ENCODE peak calls at places on chromosomes 7 and 10, in six cellular contexts. One of them, this sample, is unnamed.

GRCh38 chr7:81990395-81990794 is 220.5 kb upstream of the HGF start:
- DNase-seq in keratinocyte: no peak
- DNase-seq in HCT116: peak; percentile 12
- DNase-seq in hepatocyte: no peak
- DNase-seq in mammary epithelial cell: peak; percentile 39
- DNase-seq in HepG2: no peak
- DNase-seq in this sample: peak; percentile 20

GRCh38 chr10:116598326-116598725 is 7.6 kb downstream of the PNLIPRP1 start:
- DNase-seq in HCT116: no peak
- DNase-seq in HepG2: no peak
- DNase-seq in keratinocyte: no peak
- DNase-seq in hepatocyte: peak; percentile 22
- DNase-seq in mammary epithelial cell: no peak
- DNase-seq in this sample: no peak

GRCh38 chr10:71272122-71272771 is 46.8 kb upstream of the SLC29A3 start:
- DNase-seq in mammary epithelial cell: peak; percentile 41
- DNase-seq in HCT116: no peak
- DNase-seq in HepG2: no peak
- DNase-seq in hepatocyte: no peak
- DNase-seq in keratinocyte: no peak
- DNase-seq in this sample: peak; percentile 80

GRCh38 chr10:93115661-93116383 is 42.1 kb downstream of the CYP26A1 start:
- DNase-seq in keratinocyte: peak; percentile 4
- DNase-seq in HepG2: peak; percentile 63
- DNase-seq in hepatocyte: peak; percentile 56
- DNase-seq in HCT116: peak; percentile 74
- DNase-seq in mammary epithelial cell: peak; percentile 20
- DNase-seq in this sample: peak; percentile 38

GRCh38 chr10:44567471-44567870 is 182.6 kb upstream of the CXCL12 start:
- DNase-seq in HCT116: no peak
- DNase-seq in HepG2: no peak
- DNase-seq in mammary epithelial cell: no peak
- DNase-seq in hepatocyte: no peak
- DNase-seq in keratinocyte: no peak
- DNase-seq in this sample: no peak

GRCh38 chr10:132396495-132397035 is 435 bp upstream of the PWWP2B start:
- DNase-seq in HCT116: no peak
- DNase-seq in HepG2: peak; percentile 26
- DNase-seq in hepatocyte: peak; percentile 90
- DNase-seq in mammary epithelial cell: no peak
- DNase-seq in keratinocyte: no peak
- DNase-seq in this sample: no peak

GRCh38 chr7:79011921-79012320 is 441.5 kb downstream of the MAGI2 start:
- DNase-seq in HCT116: no peak
- DNase-seq in hepatocyte: no peak
- DNase-seq in HepG2: no peak
- DNase-seq in keratinocyte: no peak
- DNase-seq in mammary epithelial cell: no peak
- DNase-seq in this sample: no peak

GRCh38 chr7:5574770-5575269 is 151.2 kb upstream of the TNRC18 start:
- DNase-seq in HCT116: no peak
- DNase-seq in keratinocyte: no peak
- DNase-seq in hepatocyte: no peak
- DNase-seq in mammary epithelial cell: no peak
- DNase-seq in HepG2: no peak
- DNase-seq in this sample: peak; percentile 78

GRCh38 chr10:10589540-10589939 is 428.1 kb upstream of the CELF2 start:
- DNase-seq in HCT116: no peak
- DNase-seq in HepG2: no peak
- DNase-seq in hepatocyte: peak; percentile 50
- DNase-seq in keratinocyte: peak; percentile 15
- DNase-seq in mammary epithelial cell: no peak
- DNase-seq in this sample: peak; percentile 56

GRCh38 chr7:1777122-1777521 is 107.0 kb downstream of the ELFN1 start:
- DNase-seq in keratinocyte: no peak
- DNase-seq in HCT116: no peak
- DNase-seq in HepG2: no peak
- DNase-seq in mammary epithelial cell: no peak
- DNase-seq in hepatocyte: no peak
- DNase-seq in this sample: no peak

GRCh38 chr10:75195035-75195763 is 15.4 kb upstream of the VDAC2 start:
- DNase-seq in HepG2: no peak
- DNase-seq in keratinocyte: no peak
- DNase-seq in HCT116: no peak
- DNase-seq in mammary epithelial cell: no peak
- DNase-seq in hepatocyte: no peak
- DNase-seq in this sample: no peak

GRCh38 chr10:122911889-122912484 is 1.6 kb downstream of the FAM24A start:
- DNase-seq in keratinocyte: peak; percentile 5
- DNase-seq in HepG2: peak; percentile 29
- DNase-seq in hepatocyte: peak; percentile 76
- DNase-seq in HCT116: no peak
- DNase-seq in mammary epithelial cell: peak; percentile 53
- DNase-seq in this sample: peak; percentile 64

GRCh38 chr7:51023547-51023946 is 240.9 kb upstream of the GRB10 start:
- DNase-seq in HCT116: no peak
- DNase-seq in keratinocyte: no peak
- DNase-seq in HepG2: no peak
- DNase-seq in hepatocyte: no peak
- DNase-seq in mammary epithelial cell: no peak
- DNase-seq in this sample: no peak

GRCh38 chr7:70744414-70744942 is 387.5 kb upstream of the GALNT17 start:
- DNase-seq in keratinocyte: no peak
- DNase-seq in HCT116: no peak
- DNase-seq in mammary epithelial cell: no peak
- DNase-seq in HepG2: no peak
- DNase-seq in hepatocyte: no peak
- DNase-seq in this sample: no peak

GRCh38 chr7:116138202-116138801 is 72.0 kb upstream of the TES start:
- DNase-seq in HCT116: peak; percentile 48
- DNase-seq in mammary epithelial cell: peak; percentile 69
- DNase-seq in hepatocyte: peak; percentile 74
- DNase-seq in HepG2: peak; percentile 52
- DNase-seq in keratinocyte: peak; percentile 21
- DNase-seq in this sample: peak; percentile 81

GRCh38 chr10:96450514-96451207 is 63.1 kb downstream of the TLL2 start:
- DNase-seq in keratinocyte: no peak
- DNase-seq in hepatocyte: no peak
- DNase-seq in HepG2: no peak
- DNase-seq in HCT116: no peak
- DNase-seq in mammary epithelial cell: no peak
- DNase-seq in this sample: no peak

GRCh38 chr10:60853107-60853506 is 74.8 kb downstream of the CDK1 start:
- DNase-seq in keratinocyte: no peak
- DNase-seq in HepG2: no peak
- DNase-seq in hepatocyte: no peak
- DNase-seq in HCT116: no peak
- DNase-seq in mammary epithelial cell: no peak
- DNase-seq in this sample: no peak

GRCh38 chr10:133366751-133367150 is 6.4 kb downstream of the ECHS1 start:
- DNase-seq in mammary epithelial cell: no peak
- DNase-seq in HepG2: no peak
- DNase-seq in hepatocyte: no peak
- DNase-seq in HCT116: no peak
- DNase-seq in keratinocyte: no peak
- DNase-seq in this sample: no peak

DNA sequence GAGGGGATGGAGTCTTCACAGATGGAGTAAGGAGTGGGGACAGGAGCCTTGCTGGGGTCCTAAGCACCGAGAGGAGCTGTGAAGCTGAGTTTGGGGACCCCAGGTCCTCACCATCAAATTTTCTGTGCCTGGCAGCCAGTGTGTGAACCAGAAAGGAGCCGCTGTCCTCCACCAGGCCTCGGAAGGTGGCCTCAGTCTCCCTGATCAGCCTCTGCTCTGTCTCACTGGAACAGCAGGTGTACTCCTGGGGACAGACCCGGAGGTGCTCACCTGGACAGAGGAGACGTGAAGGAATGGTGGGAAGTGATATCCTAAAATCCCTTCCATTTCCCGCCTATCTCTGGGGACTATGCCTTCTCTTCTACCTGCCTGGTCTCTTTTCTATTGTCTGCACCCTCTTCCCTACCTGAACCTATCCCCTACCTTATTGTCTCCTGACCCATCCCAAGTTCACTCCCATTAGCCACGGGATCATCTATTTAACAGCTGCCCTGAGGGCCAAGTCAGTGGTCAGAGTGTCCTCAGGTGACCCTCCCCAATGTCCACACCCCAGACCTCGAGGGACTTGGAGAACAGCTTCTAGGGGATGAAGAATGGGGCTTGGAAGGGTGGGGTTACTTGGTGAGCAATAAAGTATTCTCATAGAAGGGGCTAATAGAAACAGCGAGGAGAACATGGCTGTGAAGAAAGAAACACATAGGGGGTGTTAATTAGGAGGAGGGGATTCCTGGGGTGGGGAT is 915 bp downstream of the GPC2 start:
- DNase-seq in mammary epithelial cell: no peak
- DNase-seq in hepatocyte: no peak
- DNase-seq in keratinocyte: no peak
- DNase-seq in HCT116: no peak
- DNase-seq in HepG2: no peak
- DNase-seq in this sample: no peak
- H2AFZ ChIP-seq in mammary epithelial cell: peak overlapping the region; percentile 92
- H2AFZ ChIP-seq in hepatocyte: no peak overlapping the region
- H2AFZ ChIP-seq in keratinocyte: no peak overlapping the region
- H2AFZ ChIP-seq in HCT116: no peak overlapping the region
- H2AFZ ChIP-seq in HepG2: no peak overlapping the region
- H2AFZ ChIP-seq in this sample: no peak overlapping the region

DNA sequence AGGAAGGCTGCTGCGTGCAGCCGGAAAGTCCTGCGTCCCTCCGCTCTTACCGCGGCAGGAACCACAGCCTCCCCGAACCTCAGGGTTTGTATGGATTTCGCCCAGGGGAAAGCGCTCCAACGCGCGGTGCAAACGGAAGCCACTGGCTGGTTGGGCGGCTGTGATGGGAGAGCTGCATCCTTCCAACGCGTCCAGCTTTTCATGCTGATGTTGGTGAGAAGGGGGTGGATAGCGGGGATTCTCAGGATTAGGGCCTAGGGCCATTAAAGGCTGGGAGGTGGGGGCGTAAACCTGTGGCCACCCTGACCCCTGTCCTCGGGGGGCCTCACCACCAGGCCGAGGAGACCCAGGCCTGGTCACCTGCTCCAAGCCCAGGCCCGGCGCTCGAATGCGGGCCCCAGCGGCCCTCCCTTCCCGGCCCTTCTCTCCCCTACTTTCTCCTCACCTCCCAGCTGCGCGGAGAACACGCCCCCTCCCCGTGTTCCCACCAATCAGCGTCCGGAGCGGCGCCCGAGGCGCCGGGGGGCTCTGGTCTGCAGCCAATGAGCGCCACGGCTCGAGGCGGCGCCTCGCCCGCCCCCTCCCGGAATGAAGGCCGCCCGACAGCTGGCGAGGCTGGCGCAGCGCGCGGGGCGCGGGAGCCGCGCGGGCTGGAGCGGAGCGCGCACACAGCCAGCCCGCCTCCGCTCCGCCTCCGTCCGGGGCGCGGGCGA is 458 bp upstream of the NANOS1 start:
- DNase-seq in HepG2: peak; percentile 84
- DNase-seq in hepatocyte: peak; percentile 93
- DNase-seq in keratinocyte: no peak
- DNase-seq in mammary epithelial cell: peak; percentile 73
- DNase-seq in HCT116: peak; percentile 85
- DNase-seq in this sample: peak; percentile 87
- TF ChIP-seq EZH2 in HepG2: no peak
- TF ChIP-seq EZH2 in hepatocyte: no peak
- TF ChIP-seq EZH2 in keratinocyte: no peak
- TF ChIP-seq EZH2 in mammary epithelial cell: no peak
- TF ChIP-seq EZH2 in HCT116: no peak
- TF ChIP-seq EZH2 in this sample: no peak

GRCh38 chr7:84975586-84976185 is 211.2 kb downstream of the SEMA3D start:
- DNase-seq in keratinocyte: no peak
- DNase-seq in HCT116: no peak
- DNase-seq in hepatocyte: no peak
- DNase-seq in mammary epithelial cell: no peak
- DNase-seq in HepG2: no peak
- DNase-seq in this sample: peak; percentile 64

GRCh38 chr7:84970683-84971082 is 216.2 kb downstream of the SEMA3D start:
- DNase-seq in HCT116: no peak
- DNase-seq in mammary epithelial cell: no peak
- DNase-seq in hepatocyte: no peak
- DNase-seq in HepG2: no peak
- DNase-seq in keratinocyte: no peak
- DNase-seq in this sample: peak; percentile 49

DNA sequence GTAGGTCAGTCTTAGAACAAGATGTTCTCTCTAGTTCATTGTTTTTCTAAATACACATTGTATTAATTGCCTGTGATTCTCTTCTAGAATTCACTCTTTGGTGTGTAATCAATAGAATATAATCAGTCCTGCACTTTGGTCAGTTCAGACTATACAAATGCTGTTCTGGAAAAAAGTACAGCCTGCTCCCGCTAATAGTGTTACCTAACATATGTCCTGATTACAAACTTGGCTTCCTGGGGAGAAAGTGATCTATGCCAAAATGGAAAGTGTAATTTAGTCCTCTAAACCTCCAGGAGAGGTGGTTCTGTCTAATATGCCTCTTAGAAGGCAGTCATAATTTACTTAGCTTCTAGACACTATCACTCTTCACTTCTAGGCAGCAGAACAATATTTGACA is 215.5 kb downstream of the SEMA3D start:
- DNase-seq in hepatocyte: no peak
- DNase-seq in HCT116: no peak
- DNase-seq in mammary epithelial cell: no peak
- DNase-seq in HepG2: no peak
- DNase-seq in keratinocyte: no peak
- DNase-seq in this sample: no peak
- H2AFZ ChIP-seq in hepatocyte: no peak overlapping the region
- H2AFZ ChIP-seq in HCT116: no peak overlapping the region
- H2AFZ ChIP-seq in mammary epithelial cell: no peak overlapping the region
- H2AFZ ChIP-seq in HepG2: no peak overlapping the region
- H2AFZ ChIP-seq in keratinocyte: no peak overlapping the region
- H2AFZ ChIP-seq in this sample: no peak overlapping the region

GRCh38 chr7:27245124-27245797 is 2.7 kb downstream of the EVX1 start:
- DNase-seq in HCT116: no peak
- DNase-seq in HepG2: no peak
- DNase-seq in hepatocyte: no peak
- DNase-seq in mammary epithelial cell: no peak
- DNase-seq in keratinocyte: no peak
- DNase-seq in this sample: no peak
- TF ChIP-seq EZH2 in HCT116: no peak
- TF ChIP-seq EZH2 in HepG2: no peak
- TF ChIP-seq EZH2 in hepatocyte: peak; percentile 24
- TF ChIP-seq EZH2 in mammary epithelial cell: no peak
- TF ChIP-seq EZH2 in keratinocyte: no peak
- TF ChIP-seq EZH2 in this sample: peak; percentile 70

DNA sequence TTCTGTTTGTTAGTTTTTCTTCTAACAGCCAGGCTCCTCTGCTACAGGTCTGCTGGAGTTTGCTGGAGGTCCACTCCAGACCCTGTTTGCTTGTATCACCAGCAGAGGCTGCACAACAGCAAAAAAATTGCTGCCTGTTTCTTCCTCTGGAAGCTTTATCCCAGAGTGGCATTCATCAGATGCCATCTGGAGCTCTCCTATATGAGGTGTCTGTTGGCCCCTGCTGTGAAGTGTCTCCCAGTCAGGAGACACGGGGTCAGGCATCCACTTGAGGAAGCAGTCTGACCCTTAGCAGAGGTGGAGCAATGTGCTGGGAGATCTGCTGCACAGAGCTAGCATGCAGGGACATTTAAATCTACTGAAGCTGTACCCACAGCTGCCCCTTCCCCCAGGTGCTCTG is 26.7 kb upstream of the CROT start:
- DNase-seq in HCT116: no peak
- DNase-seq in hepatocyte: no peak
- DNase-seq in HepG2: peak; percentile 33
- DNase-seq in keratinocyte: no peak
- DNase-seq in mammary epithelial cell: no peak
- DNase-seq in this sample: no peak
- H2AFZ ChIP-seq in HCT116: peak overlapping the region; percentile 35
- H2AFZ ChIP-seq in hepatocyte: no peak overlapping the region
- H2AFZ ChIP-seq in HepG2: peak overlapping the region; percentile 70
- H2AFZ ChIP-seq in keratinocyte: peak overlapping the region; percentile 92
- H2AFZ ChIP-seq in mammary epithelial cell: no peak overlapping the region
- H2AFZ ChIP-seq in this sample: peak overlapping the region; percentile 56

GRCh38 chr7:87474533-87475358 is 734 bp downstream of the ABCB4 start:
- DNase-seq in keratinocyte: no peak
- DNase-seq in HCT116: no peak
- DNase-seq in hepatocyte: peak; percentile 25
- DNase-seq in HepG2: no peak
- DNase-seq in mammary epithelial cell: no peak
- DNase-seq in this sample: peak; percentile 46
- TF ChIP-seq EZH2 in keratinocyte: peak; percentile 92
- TF ChIP-seq EZH2 in HCT116: no peak
- TF ChIP-seq EZH2 in hepatocyte: no peak
- TF ChIP-seq EZH2 in HepG2: no peak
- TF ChIP-seq EZH2 in mammary epithelial cell: peak; percentile 73
- TF ChIP-seq EZH2 in this sample: no peak

This sample was measured in endothelial cell of umbilical vein.